ENCODE peak calls at places on chromosome 11, in five cellular contexts. D, H, Q, W and Z are unnamed samples.

GRCh38 chr11:124916370-124916710 is 2.7 kb upstream of the HEPN1 start:
- DNase-seq in D (no peak), H (no peak), Q (no peak), W (no peak), Z (no peak)

GRCh38 chr11:108886608-108887007 is 221.7 kb downstream of the DDX10 start:
- DNase-seq in D (no peak), H (no peak), Q (no peak), W (no peak), Z (peak; percentile 36)

GRCh38 chr11:134037093-134037908 is 31.6 kb upstream of the JAM3 start:
- DNase-seq in D (peak; percentile 67), H (peak; percentile 57), Q (peak; percentile 32), W (peak; percentile 91), Z (peak; percentile 82)

GRCh38 chr11:69682681-69683326 is 7.7 kb upstream of the LTO1 start:
- DNase-seq in D (no peak), H (no peak), Q (no peak), W (no peak), Z (no peak)

GRCh38 chr11:15034687-15035267 is 38.6 kb upstream of the CALCB start:
- DNase-seq in D (no peak), H (no peak), Q (no peak), W (no peak), Z (no peak)

GRCh38 chr11:128503231-128503991 is 83.9 kb downstream of the ETS1 start:
- DNase-seq in D (no peak), H (no peak), Q (peak; percentile 78), W (no peak), Z (peak; percentile 97)

GRCh38 chr11:13450832-13451397 is 12.1 kb downstream of the BTBD10 start:
- DNase-seq in D (no peak), H (no peak), Q (no peak), W (no peak), Z (no peak)

GRCh38 chr11:15800121-15800800 is 556.1 kb downstream of the SOX6 start:
- DNase-seq in D (peak; percentile 29), H (no peak), Q (no peak), W (no peak), Z (peak; percentile 59)

GRCh38 chr11:126607776-126608625 is 252.5 kb downstream of the ST3GAL4 start:
- DNase-seq in D (no peak), H (no peak), Q (no peak), W (no peak), Z (no peak)

GRCh38 chr11:63165710-63166310 is 21.8 kb upstream of the SLC22A24 start:
- DNase-seq in D (no peak), H (no peak), Q (no peak), W (no peak), Z (no peak)

GRCh38 chr11:14340721-14341120 is 18.3 kb downstream of the RRAS2 start:
- DNase-seq in D (no peak), H (no peak), Q (no peak), W (no peak), Z (no peak)

GRCh38 chr11:126124284-126124683 is 61.6 kb upstream of the CDON start:
- DNase-seq in D (no peak), H (no peak), Q (no peak), W (no peak), Z (no peak)

GRCh38 chr11:111554532-111554931 is 14.0 kb downstream of the LAYN start:
- DNase-seq in D (no peak), H (no peak), Q (no peak), W (no peak), Z (no peak)

GRCh38 chr11:44400431-44400830 is 90.5 kb upstream of the ALX4 start:
- DNase-seq in D (no peak), H (no peak), Q (no peak), W (no peak), Z (no peak)